ENCODE peak calls at places on chromosome 9, in nine cellular contexts. V is A549, R is IMR-90, N is adrenal gland, W is right lobe of liver, X is sigmoid colon, B is stomach, J is lower leg skin, Y is tibial nerve. G is an unnamed sample.
A peak's percentile ranks its signal among the peaks of the same experiment; 100 is the strongest.

GRCh38 chr9:72485821-72486605 is 35.4 kb upstream of the TMC1 start:
- DNase-seq in V (peak; percentile 16), N (no peak), B (no peak), W (no peak), Y (peak; percentile 19), R (peak; percentile 68), X (no peak), J (no peak), G (no peak)

GRCh38 chr9:100340224-100340623 is 12.5 kb downstream of the TEX10 start:
- DNase-seq in N (no peak), R (no peak), J (no peak), W (no peak), V (no peak), X (no peak), B (no peak), Y (no peak), G (no peak)

GRCh38 chr9:115469826-115470225 is 351.9 kb upstream of the TNC start:
- DNase-seq in R (no peak), B (no peak), V (no peak), X (no peak), N (no peak), Y (no peak), W (no peak), J (no peak), G (no peak)

GRCh38 chr9:117101003-117101402 is 313.9 kb downstream of the ASTN2 start:
- DNase-seq in B (no peak), V (no peak), N (no peak), R (no peak), X (no peak), Y (no peak), J (no peak), W (no peak), G (no peak)

GRCh38 chr9:114844766-114845165 is 38.9 kb upstream of the TNFSF15 start:
- DNase-seq in B (no peak), J (no peak), X (no peak), Y (no peak), N (no peak), V (no peak), R (no peak), W (no peak), G (no peak)

GRCh38 chr9:28158451-28158850 is 585.2 kb upstream of the C9orf72 start:
- DNase-seq in W (no peak), V (no peak), B (no peak), N (no peak), Y (no peak), X (no peak), J (no peak), R (no peak), G (no peak)

GRCh38 chr9:134891713-134892112 is 11.1 kb downstream of the FCN2 start:
- DNase-seq in X (no peak), B (no peak), N (peak; percentile 14), R (no peak), V (no peak), J (no peak), Y (no peak), W (no peak), G (no peak)

GRCh38 chr9:110307191-110307590 is 30.5 kb downstream of the TXNDC8 start:
- DNase-seq in N (no peak), B (no peak), Y (no peak), W (no peak), X (no peak), V (no peak), J (no peak), R (no peak), G (no peak)

GRCh38 chr9:35733109-35733541 is 659 bp downstream of the CREB3 start:
- DNase-seq in V (peak; percentile 78), X (no peak), N (peak; percentile 47), W (no peak), Y (no peak), R (peak; percentile 75), B (no peak), J (no peak), G (peak; percentile 40)

GRCh38 chr9:35731415-35732184 is 395 bp downstream of the TLN1 start:
- DNase-seq in J (peak; percentile 58), W (no peak), R (no peak), N (no peak), Y (peak; percentile 31), B (no peak), X (no peak), V (peak; percentile 36), G (peak; percentile 9)

GRCh38 chr9:35730486-35730854 is 1.5 kb downstream of the TLN1 start:
- DNase-seq in R (no peak), Y (no peak), X (no peak), W (no peak), N (no peak), B (no peak), J (no peak), V (no peak), G (no peak)

GRCh38 chr9:35734096-35734495 is 1.6 kb downstream of the CREB3 start:
- DNase-seq in V (no peak), R (peak; percentile 31), N (no peak), X (no peak), B (no peak), J (no peak), Y (no peak), W (no peak), G (no peak)

DNA sequence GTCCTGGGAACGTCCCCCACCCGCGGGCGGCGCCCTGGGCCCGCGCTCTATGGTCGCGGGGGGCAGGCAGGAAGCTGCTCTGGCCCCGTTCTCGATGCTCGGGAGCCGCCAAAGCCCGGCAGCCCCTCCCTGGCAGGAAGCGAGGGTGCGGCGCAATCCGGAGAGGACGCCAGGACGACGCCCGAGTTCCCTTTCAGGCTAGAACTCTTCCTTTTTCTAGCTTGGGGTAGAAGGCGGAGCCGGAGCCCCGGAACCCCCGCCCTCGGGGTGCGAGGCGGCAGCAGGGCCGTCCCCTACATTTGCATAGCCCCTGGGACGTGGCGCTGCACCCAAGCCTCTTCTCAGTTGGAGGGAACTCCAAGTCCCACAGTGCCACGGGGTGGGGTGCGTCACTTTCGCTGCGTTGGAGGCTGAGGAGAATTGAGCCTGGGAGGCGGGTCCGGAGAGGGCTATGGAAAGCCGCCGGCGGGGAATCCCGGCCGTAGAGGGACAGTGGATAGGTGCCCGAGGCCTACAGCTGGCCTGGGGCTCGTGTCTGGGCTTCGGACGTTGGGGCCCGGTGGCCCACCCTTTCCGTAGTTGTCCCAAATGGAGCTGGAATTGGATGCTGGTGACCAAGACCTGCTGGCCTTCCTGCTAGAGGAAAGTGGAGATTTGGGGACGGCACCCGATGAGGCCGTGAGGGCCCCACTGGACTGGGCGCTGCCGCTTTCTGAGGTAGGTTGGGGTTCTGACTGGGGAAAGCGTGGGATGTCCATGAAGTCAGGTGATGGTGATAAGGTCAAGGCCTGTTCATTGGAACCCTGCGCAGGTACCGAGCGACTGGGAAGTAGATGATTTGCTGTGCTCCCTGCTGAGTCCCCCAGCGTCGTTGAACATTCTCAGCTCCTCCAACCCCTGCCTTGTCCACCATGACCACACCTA is at the start of the genes CREB3 and TLN1:
- DNase-seq in N (peak; percentile 99), R (peak; percentile 99), B (peak; percentile 98), W (peak; percentile 99), X (peak; percentile 100), Y (peak; percentile 94), V (peak; percentile 99), J (peak; percentile 98), G (peak; percentile 71)
- TF ChIP-seq POLR2A in N (peak; percentile 90), R (peak; percentile 98), B (peak; percentile 20), W (peak; percentile 96), X (peak; percentile 91), Y (peak; percentile 89), V (peak; percentile 64), J (no peak), G (peak; percentile 66)

GRCh38 chr9:111936391-111936790 is 39.8 kb downstream of the UGCG start:
- DNase-seq in B (no peak), R (no peak), X (no peak), Y (no peak), V (no peak), W (no peak), N (no peak), J (no peak), G (no peak)

GRCh38 chr9:111939322-111939721 is 42.7 kb downstream of the UGCG start:
- DNase-seq in N (no peak), Y (no peak), J (no peak), W (no peak), R (no peak), B (no peak), V (no peak), X (no peak), G (no peak)

GRCh38 chr9:111938427-111938800 is 41.8 kb downstream of the UGCG start:
- DNase-seq in N (no peak), X (no peak), Y (no peak), W (no peak), B (no peak), R (no peak), J (no peak), V (no peak), G (no peak)

GRCh38 chr9:111937781-111938426 is 41.3 kb downstream of the UGCG start:
- DNase-seq in V (no peak), W (peak; percentile 55), B (no peak), X (no peak), Y (peak; percentile 38), N (peak; percentile 72), J (no peak), R (peak; percentile 83), G (no peak)

DNA sequence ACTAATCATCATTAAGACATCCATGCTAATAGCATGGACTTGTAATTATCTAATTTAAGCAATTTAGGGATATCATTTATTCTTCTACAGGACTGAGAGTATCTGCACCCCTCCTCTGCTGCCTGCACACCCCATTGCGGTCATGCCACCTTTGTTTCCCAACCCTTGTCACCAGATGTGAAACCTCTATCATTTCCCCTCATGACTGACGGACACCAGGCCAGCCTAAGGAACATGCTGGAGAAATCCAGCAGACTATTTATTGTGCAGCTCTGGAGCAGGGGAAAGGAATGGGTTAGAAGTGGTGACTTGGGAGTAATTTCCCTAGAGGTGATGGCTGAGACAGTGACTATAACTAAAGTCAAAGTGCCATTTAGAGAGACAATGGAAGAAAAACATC is 40.7 kb downstream of the UGCG start:
- DNase-seq in Y (no peak), R (no peak), X (no peak), J (no peak), V (no peak), B (no peak), W (no peak), N (no peak), G (no peak)
- TF ChIP-seq POLR2A in Y (no peak), R (no peak), X (no peak), J (no peak), V (no peak), B (no peak), W (no peak), N (no peak), G (no peak)

GRCh38 chr9:34644766-34645314 is 1.6 kb upstream of the GALT start:
- DNase-seq in V (no peak), J (no peak), N (no peak), Y (no peak), R (no peak), B (no peak), W (peak; percentile 84), X (no peak), G (no peak)

GRCh38 chr9:34647651-34648050 is 1.2 kb downstream of the GALT start:
- DNase-seq in B (no peak), Y (no peak), W (no peak), R (no peak), V (no peak), N (no peak), X (no peak), J (no peak), G (no peak)

GRCh38 chr9:34648673-34649072 is 2.2 kb downstream of the GALT start:
- DNase-seq in N (no peak), V (no peak), R (no peak), X (no peak), B (no peak), J (no peak), W (no peak), Y (no peak), G (no peak)

GRCh38 chr9:34647084-34647403 is 569 bp downstream of the GALT start:
- DNase-seq in W (no peak), J (no peak), B (no peak), R (no peak), V (no peak), N (no peak), X (no peak), Y (no peak), G (no peak)

DNA sequence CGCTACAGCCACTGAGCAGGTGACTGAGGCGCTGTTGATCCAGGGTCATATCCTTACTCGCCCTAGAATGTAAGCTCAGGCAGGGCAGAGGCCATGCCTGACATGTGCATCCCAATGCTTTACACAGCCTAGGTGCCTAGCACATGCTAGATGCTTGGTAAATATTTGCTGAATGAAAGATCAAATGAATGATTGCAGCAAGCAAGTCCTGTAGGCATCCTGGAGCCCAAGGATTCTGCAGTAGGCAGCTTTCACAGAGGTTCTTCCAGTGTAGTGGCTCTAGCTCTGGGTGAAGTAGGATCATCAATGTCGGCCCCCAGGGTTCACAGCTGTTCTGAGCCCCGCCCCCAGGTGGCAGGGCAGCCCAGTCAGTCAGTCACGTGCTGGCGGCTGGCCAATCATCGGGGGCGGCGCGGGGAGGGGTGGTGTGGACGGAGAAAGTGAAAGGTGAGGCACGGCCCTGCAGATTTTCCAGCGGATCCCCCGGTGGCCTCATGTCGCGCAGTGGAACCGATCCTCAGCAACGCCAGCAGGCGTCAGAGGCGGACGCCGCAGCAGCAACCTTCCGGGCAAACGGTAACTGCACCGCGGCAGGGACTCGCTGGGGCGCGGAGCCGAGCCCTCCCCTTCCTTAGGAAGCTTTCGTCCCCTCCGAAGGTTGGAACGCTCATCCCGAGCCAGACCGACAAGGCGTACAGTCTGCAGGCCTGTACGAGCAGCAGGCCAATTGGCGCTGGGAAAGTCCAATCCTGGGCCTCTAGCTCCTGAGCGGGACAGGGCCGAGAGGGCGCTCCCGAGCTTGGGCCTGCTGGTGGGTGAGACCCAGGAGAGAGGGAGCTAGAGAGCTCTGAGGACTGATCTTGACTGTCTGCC is at the start of gene GALT:
- DNase-seq in J (peak; percentile 92), W (peak; percentile 98), V (peak; percentile 84), Y (peak; percentile 99), R (peak; percentile 77), X (peak; percentile 97), N (peak; percentile 96), B (peak; percentile 96), G (peak; percentile 77)
- TF ChIP-seq POLR2A in J (no peak), W (peak; percentile 73), V (peak; percentile 61), Y (peak; percentile 59), R (no peak), X (no peak), N (peak; percentile 82), B (no peak), G (peak; percentile 67)

GRCh38 chr9:133149130-133150015 is 14.3 kb downstream of the GBGT1 start:
- DNase-seq in N (peak; percentile 96), R (peak; percentile 88), Y (peak; percentile 79), V (peak; percentile 96), B (peak; percentile 93), W (peak; percentile 88), X (peak; percentile 96), J (peak; percentile 81), G (peak; percentile 100)
- TF ChIP-seq POLR2A in N (peak; percentile 84), R (no peak), Y (peak; percentile 50), V (peak; percentile 52), B (no peak), W (peak; percentile 31), X (peak; percentile 22), J (no peak), G (peak; percentile 42)

G was measured in H54.